ENCODE peak calls at places on chromosomes 6 and 20, in four cellular contexts. One of them, this sample, is unnamed.

GRCh38 chr20:46786566-46786965 is 77.1 kb downstream of the SLC2A10 start:
- DNase-seq in nephron progenitor cell: no peak
- DNase-seq in stomach: no peak
- DNase-seq in tibial nerve: no peak
- DNase-seq in this sample: no peak

GRCh38 chr20:11083841-11084240 is 410.0 kb upstream of the JAG1 start:
- DNase-seq in nephron progenitor cell: no peak
- DNase-seq in tibial nerve: no peak
- DNase-seq in stomach: no peak
- DNase-seq in this sample: no peak

GRCh38 chr6:133553652-133554051 is 312.5 kb downstream of the EYA4 start:
- DNase-seq in tibial nerve: no peak
- DNase-seq in nephron progenitor cell: peak
- DNase-seq in stomach: peak
- DNase-seq in this sample: no peak

GRCh38 chr6:24357336-24358218 is at the start of gene DCDC2:
- DNase-seq in stomach: peak
- DNase-seq in nephron progenitor cell: peak
- DNase-seq in tibial nerve: no peak
- DNase-seq in this sample: peak

GRCh38 chr6:25547797-25548196 is 104.2 kb upstream of the SCGN start:
- DNase-seq in tibial nerve: no peak
- DNase-seq in stomach: no peak
- DNase-seq in nephron progenitor cell: no peak
- DNase-seq in this sample: no peak

GRCh38 chr6:14922306-14922705 is 323.6 kb upstream of the JARID2 start:
- DNase-seq in tibial nerve: no peak
- DNase-seq in nephron progenitor cell: no peak
- DNase-seq in stomach: no peak
- DNase-seq in this sample: no peak

GRCh38 chr20:33299111-33299603 is 16.1 kb downstream of the BPIFB1 start:
- DNase-seq in nephron progenitor cell: peak
- DNase-seq in tibial nerve: peak
- DNase-seq in stomach: peak
- DNase-seq in this sample: no peak

GRCh38 chr20:59775221-59776055 is 158.0 kb downstream of the SYCP2 start:
- DNase-seq in nephron progenitor cell: no peak
- DNase-seq in stomach: peak
- DNase-seq in tibial nerve: no peak
- DNase-seq in this sample: peak

GRCh38 chr6:17928514-17929430 is 58.7 kb downstream of the KIF13A start:
- DNase-seq in nephron progenitor cell: no peak
- DNase-seq in stomach: no peak
- DNase-seq in tibial nerve: no peak
- DNase-seq in this sample: no peak

GRCh38 chr20:23200914-23201313 is 114.8 kb upstream of the CD93 start:
- DNase-seq in nephron progenitor cell: peak
- DNase-seq in stomach: peak
- DNase-seq in tibial nerve: no peak
- DNase-seq in this sample: no peak

GRCh38 chr6:34556031-34556471 is at the start of gene SPDEF:
- DNase-seq in tibial nerve: no peak
- DNase-seq in stomach: peak
- DNase-seq in nephron progenitor cell: no peak
- DNase-seq in this sample: no peak

GRCh38 chr6:154080434-154081189 is 41.6 kb downstream of the OPRM1 start:
- DNase-seq in stomach: no peak
- DNase-seq in nephron progenitor cell: no peak
- DNase-seq in tibial nerve: no peak
- DNase-seq in this sample: no peak

GRCh38 chr6:40778186-40778585 is 191.0 kb upstream of the LRFN2 start:
- DNase-seq in tibial nerve: no peak
- DNase-seq in stomach: no peak
- DNase-seq in nephron progenitor cell: no peak
- DNase-seq in this sample: no peak

GRCh38 chr6:47743744-47744143 is 38.1 kb upstream of the OPN5 start:
- DNase-seq in tibial nerve: no peak
- DNase-seq in stomach: no peak
- DNase-seq in nephron progenitor cell: no peak
- DNase-seq in this sample: no peak

GRCh38 chr20:36573798-36574277 is 441 bp downstream of the TGIF2 start:
- DNase-seq in stomach: peak
- DNase-seq in tibial nerve: no peak
- DNase-seq in nephron progenitor cell: no peak
- DNase-seq in this sample: no peak

GRCh38 chr20:3461191-3461874 is 9.5 kb upstream of the ATRN start:
- DNase-seq in stomach: no peak
- DNase-seq in tibial nerve: no peak
- DNase-seq in nephron progenitor cell: peak
- DNase-seq in this sample: no peak

GRCh38 chr20:10985536-10985935 is 311.7 kb upstream of the JAG1 start:
- DNase-seq in nephron progenitor cell: no peak
- DNase-seq in tibial nerve: no peak
- DNase-seq in stomach: no peak
- DNase-seq in this sample: no peak

GRCh38 chr20:45303586-45304463 is 2.8 kb upstream of the RBPJL start:
- DNase-seq in nephron progenitor cell: no peak
- DNase-seq in tibial nerve: no peak
- DNase-seq in stomach: no peak
- DNase-seq in this sample: no peak

GRCh38 chr20:45307076-45307645 is 521 bp downstream of the RBPJL start:
- DNase-seq in stomach: no peak
- DNase-seq in tibial nerve: no peak
- DNase-seq in nephron progenitor cell: peak
- DNase-seq in this sample: no peak

GRCh38 chr20:45304464-45304999 is 2.1 kb upstream of the RBPJL start:
- DNase-seq in stomach: no peak
- DNase-seq in nephron progenitor cell: no peak
- DNase-seq in tibial nerve: no peak
- DNase-seq in this sample: no peak

GRCh38 chr20:45306431-45306982 is at the start of gene RBPJL:
- DNase-seq in stomach: no peak
- DNase-seq in tibial nerve: no peak
- DNase-seq in nephron progenitor cell: peak
- DNase-seq in this sample: no peak

DNA sequence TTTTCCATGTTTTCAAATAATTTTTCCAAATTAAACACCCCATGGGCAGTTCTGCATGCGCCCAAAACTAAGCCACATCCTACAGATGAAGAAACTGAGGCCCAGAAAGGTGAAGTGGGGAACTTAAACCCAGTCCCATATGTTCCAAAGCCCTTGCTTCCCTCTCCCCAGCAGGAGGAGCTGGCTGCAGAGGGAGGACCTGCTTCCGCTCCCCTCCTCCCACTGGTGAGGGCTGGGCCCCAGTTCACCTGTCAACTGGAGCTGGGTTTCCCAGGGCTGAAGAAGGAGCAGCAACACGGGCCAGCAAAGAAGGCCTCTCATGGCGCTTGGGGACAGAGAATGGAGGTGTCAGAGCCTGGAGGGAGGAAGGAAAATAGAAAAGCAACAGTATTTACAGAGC is 1.4 kb upstream of the RBPJL start:
- DNase-seq in nephron progenitor cell: no peak
- DNase-seq in tibial nerve: no peak
- DNase-seq in stomach: no peak
- DNase-seq in this sample: no peak
- TF ChIP-seq CTCF in nephron progenitor cell: no peak
- TF ChIP-seq CTCF in tibial nerve: no peak
- TF ChIP-seq CTCF in stomach: no peak
- TF ChIP-seq CTCF in this sample: no peak

GRCh38 chr20:52212943-52213342 is 21.4 kb upstream of the ZFP64 start:
- DNase-seq in tibial nerve: no peak
- DNase-seq in nephron progenitor cell: no peak
- DNase-seq in stomach: no peak
- DNase-seq in this sample: no peak

GRCh38 chr20:52210037-52210990 is 18.7 kb upstream of the ZFP64 start:
- DNase-seq in tibial nerve: no peak
- DNase-seq in nephron progenitor cell: no peak
- DNase-seq in stomach: no peak
- DNase-seq in this sample: no peak

GRCh38 chr20:52209154-52209571 is 17.6 kb upstream of the ZFP64 start:
- DNase-seq in tibial nerve: no peak
- DNase-seq in stomach: no peak
- DNase-seq in nephron progenitor cell: no peak
- DNase-seq in this sample: no peak

GRCh38 chr20:52204136-52204535 is 12.6 kb upstream of the ZFP64 start:
- DNase-seq in nephron progenitor cell: no peak
- DNase-seq in stomach: no peak
- DNase-seq in tibial nerve: no peak
- DNase-seq in this sample: no peak

GRCh38 chr20:52207020-52207810 is 15.6 kb upstream of the ZFP64 start:
- DNase-seq in tibial nerve: no peak
- DNase-seq in stomach: no peak
- DNase-seq in nephron progenitor cell: no peak
- DNase-seq in this sample: no peak
- TF ChIP-seq CTCF in tibial nerve: no peak
- TF ChIP-seq CTCF in stomach: no peak
- TF ChIP-seq CTCF in nephron progenitor cell: no peak
- TF ChIP-seq CTCF in this sample: no peak

DNA sequence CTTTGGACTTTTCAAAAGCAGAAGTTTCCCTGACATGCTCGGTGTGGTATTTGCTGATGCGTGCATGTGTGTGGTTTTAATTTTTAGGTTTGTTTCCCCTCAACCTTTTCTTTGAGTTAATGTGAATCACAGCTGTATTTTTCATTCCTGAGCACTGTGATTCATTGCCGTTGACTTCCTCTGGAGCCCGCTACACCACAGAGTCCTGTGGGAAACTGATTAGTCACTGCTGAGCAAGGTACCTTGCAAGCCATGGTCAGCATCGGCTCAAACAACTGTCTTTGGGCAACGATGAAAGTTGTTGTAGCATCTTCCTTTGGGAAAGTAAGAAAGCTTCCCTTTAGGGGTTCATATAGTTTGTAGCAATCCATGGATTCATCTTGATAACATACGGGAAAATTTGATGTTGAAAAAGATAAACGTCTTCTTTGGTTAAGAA is 57.5 kb downstream of the RIN2 start:
- DNase-seq in tibial nerve: peak
- DNase-seq in nephron progenitor cell: peak
- DNase-seq in stomach: no peak
- DNase-seq in this sample: peak
- TF ChIP-seq CTCF in tibial nerve: no peak
- TF ChIP-seq CTCF in nephron progenitor cell: no peak
- TF ChIP-seq CTCF in stomach: no peak
- TF ChIP-seq CTCF in this sample: peak

GRCh38 chr6:155200012-155200411 is 63.8 kb upstream of the CLDN20 start:
- DNase-seq in nephron progenitor cell: no peak
- DNase-seq in tibial nerve: no peak
- DNase-seq in stomach: no peak
- DNase-seq in this sample: no peak

GRCh38 chr6:155197947-155198346 is 65.9 kb upstream of the CLDN20 start:
- DNase-seq in stomach: no peak
- DNase-seq in nephron progenitor cell: no peak
- DNase-seq in tibial nerve: no peak
- DNase-seq in this sample: no peak

GRCh38 chr6:155194399-155194798 is 69.4 kb upstream of the CLDN20 start:
- DNase-seq in nephron progenitor cell: no peak
- DNase-seq in stomach: no peak
- DNase-seq in tibial nerve: no peak
- DNase-seq in this sample: no peak

GRCh38 chr6:155196891-155197290 is 66.9 kb upstream of the CLDN20 start:
- DNase-seq in nephron progenitor cell: no peak
- DNase-seq in tibial nerve: no peak
- DNase-seq in stomach: no peak
- DNase-seq in this sample: no peak

DNA sequence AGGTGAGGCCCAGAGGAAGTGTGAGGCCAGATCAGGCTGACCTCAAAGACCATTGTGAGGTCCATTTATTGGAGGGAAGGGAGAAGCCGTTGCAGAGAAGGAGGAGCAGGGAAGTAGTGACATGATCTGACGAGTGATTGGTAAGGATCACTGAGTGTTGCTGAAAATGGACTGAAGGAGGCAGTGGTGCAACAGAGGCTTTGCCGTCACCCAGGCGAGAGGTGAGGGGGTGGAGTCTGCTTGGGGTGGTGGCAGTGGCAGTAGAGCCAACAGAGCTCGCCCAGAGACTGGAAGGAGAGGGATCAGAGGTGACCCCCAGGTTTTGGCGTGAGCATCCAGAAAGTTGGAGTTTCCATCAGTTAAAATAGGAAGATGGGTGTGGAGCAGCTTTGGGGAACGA is 67.9 kb upstream of the CLDN20 start:
- DNase-seq in stomach: no peak
- DNase-seq in nephron progenitor cell: no peak
- DNase-seq in tibial nerve: no peak
- DNase-seq in this sample: no peak
- TF ChIP-seq CTCF in stomach: no peak
- TF ChIP-seq CTCF in nephron progenitor cell: no peak
- TF ChIP-seq CTCF in tibial nerve: no peak
- TF ChIP-seq CTCF in this sample: no peak

GRCh38 chr20:39897781-39898466 is 791.1 kb downstream of the MAFB start:
- DNase-seq in stomach: no peak
- DNase-seq in tibial nerve: no peak
- DNase-seq in nephron progenitor cell: no peak
- DNase-seq in this sample: no peak

GRCh38 chr20:39888310-39888709 is 800.7 kb downstream of the MAFB start:
- DNase-seq in stomach: no peak
- DNase-seq in nephron progenitor cell: no peak
- DNase-seq in tibial nerve: no peak
- DNase-seq in this sample: no peak

GRCh38 chr20:39890697-39891096 is 798.3 kb downstream of the MAFB start:
- DNase-seq in tibial nerve: no peak
- DNase-seq in nephron progenitor cell: no peak
- DNase-seq in stomach: no peak
- DNase-seq in this sample: no peak

GRCh38 chr20:39897058-39897457 is 792.0 kb downstream of the MAFB start:
- DNase-seq in tibial nerve: no peak
- DNase-seq in nephron progenitor cell: no peak
- DNase-seq in stomach: no peak
- DNase-seq in this sample: no peak

GRCh38 chr20:39893013-39893685 is 795.9 kb downstream of the MAFB start:
- DNase-seq in stomach: no peak
- DNase-seq in nephron progenitor cell: no peak
- DNase-seq in tibial nerve: no peak
- DNase-seq in this sample: no peak
- TF ChIP-seq CTCF in stomach: no peak
- TF ChIP-seq CTCF in nephron progenitor cell: no peak
- TF ChIP-seq CTCF in tibial nerve: no peak
- TF ChIP-seq CTCF in this sample: peak

This sample was measured in RWPE2.